ENCODE peak calls at places on chromosome 14, in six cellular contexts. G is stomach, X is WERI-Rb-1, Z is IMR-90, H is anterior cingulate cortex, Y is frontal cortex. F is an unnamed sample.

GRCh38 chr14:38079268-38079667 is 128.4 kb upstream of the SSTR1 start:
- DNase-seq in H (no peak), G (no peak), Y (no peak), Z (peak), X (no peak), F (no peak)

GRCh38 chr14:36519431-36520321 is at the start of gene NKX2-1:
- DNase-seq in G (no peak), H (no peak), X (no peak), Y (no peak), Z (no peak), F (no peak)

GRCh38 chr14:34035177-34035933 is 84.5 kb upstream of the EGLN3 start:
- DNase-seq in Y (no peak), Z (no peak), H (no peak), X (no peak), G (peak), F (no peak)

GRCh38 chr14:24270537-24271133 is 762 bp downstream of the RABGGTA start:
- DNase-seq in G (peak), Z (no peak), X (no peak), H (no peak), Y (no peak), F (no peak)

GRCh38 chr14:93719234-93719633 is 69.1 kb downstream of the PRIMA1 start:
- DNase-seq in G (no peak), H (no peak), Z (no peak), Y (no peak), X (no peak), F (no peak)

GRCh38 chr14:103801459-103801858 is 45.9 kb downstream of the PPP1R13B start:
- DNase-seq in H (no peak), X (no peak), G (no peak), Y (no peak), Z (peak), F (no peak)

GRCh38 chr14:72801381-72801812 is 92.5 kb downstream of the DPF3 start:
- DNase-seq in Y (no peak), Z (peak), X (no peak), G (no peak), H (no peak), F (no peak)

GRCh38 chr14:100822921-100823320 is 3.0 kb upstream of the MEG3 start:
- DNase-seq in X (no peak), Z (peak), G (no peak), H (no peak), Y (no peak), F (no peak)

GRCh38 chr14:100536721-100537700 is 50.2 kb downstream of the BEGAIN start:
- DNase-seq in X (peak), Z (no peak), H (no peak), G (peak), Y (peak), F (peak)

GRCh38 chr14:78005325-78005724 is 164.8 kb upstream of the NRXN3 start:
- DNase-seq in X (no peak), G (no peak), H (no peak), Y (no peak), Z (no peak), F (no peak)

GRCh38 chr14:100644784-100645183 is 57.6 kb upstream of the BEGAIN start:
- DNase-seq in Z (no peak), H (no peak), X (no peak), Y (no peak), G (no peak), F (no peak)